ENCODE peak calls at places on chromosomes 12 and 14, in ten cellular contexts. P is psoas muscle; M is GM12864; T is mesothelial cell of epicardium; V is PC-9; L is activated CD8-positive, alpha-beta T cell treated with anti-CD3 and anti-CD28 coated beads for 36 hours; Q is right lobe of liver; Z is IMR-90; N is K562; B is choroid plexus epithelial cell. E is an unnamed sample.

GRCh38 chr12:117089463-117089862 is 9.8 kb downstream of the TESC start:
- DNase-seq in P (no peak), M (no peak), T (no peak), V (no peak), L (no peak), Q (no peak), Z (no peak), N (no peak), B (no peak), E (no peak)

GRCh38 chr14:52332269-52332668 is 18.2 kb downstream of the PTGER2 start:
- DNase-seq in P (no peak), M (no peak), T (no peak), V (no peak), L (no peak), Q (no peak), Z (peak), N (no peak), B (peak), E (no peak)

GRCh38 chr14:51458563-51458955 is 193.2 kb upstream of the FRMD6 start:
- DNase-seq in P (no peak), M (no peak), T (no peak), V (no peak), L (no peak), Q (no peak), Z (peak), N (no peak), B (peak), E (no peak)

GRCh38 chr12:121750507-121750955 is 38.0 kb downstream of the TMEM120B start:
- DNase-seq in P (no peak), M (no peak), T (no peak), V (no peak), L (no peak), Q (no peak), Z (no peak), N (no peak), B (no peak), E (no peak)

GRCh38 chr12:56634242-56634836 is 4.2 kb upstream of the BAZ2A start:
- DNase-seq in P (no peak), M (no peak), T (peak), V (peak), L (peak), Q (peak), Z (no peak), N (peak), B (peak), E (peak)

GRCh38 chr14:37197421-37198272 is at the start of gene MIPOL1:
- DNase-seq in P (peak), M (no peak), T (peak), V (peak), L (peak), Q (peak), Z (peak), N (peak), B (peak), E (no peak)

GRCh38 chr12:40511341-40511740 is 180.9 kb upstream of the CNTN1 start:
- DNase-seq in P (no peak), M (no peak), T (no peak), V (no peak), L (no peak), Q (no peak), Z (no peak), N (no peak), B (no peak), E (no peak)

GRCh38 chr14:73227812-73228781 is 9.2 kb upstream of the PAPLN start:
- DNase-seq in P (peak), M (no peak), T (no peak), V (peak), L (no peak), Q (no peak), Z (peak), N (no peak), B (peak), E (peak)

GRCh38 chr14:35632276-35633071 is 98.5 kb downstream of the INSM2 start:
- DNase-seq in P (no peak), M (no peak), T (no peak), V (no peak), L (no peak), Q (no peak), Z (peak), N (no peak), B (peak), E (peak)

GRCh38 chr14:96582641-96582980 is 80.4 kb downstream of the PAPOLA start:
- DNase-seq in P (no peak), M (no peak), T (no peak), V (no peak), L (no peak), Q (no peak), Z (no peak), N (no peak), B (no peak), E (no peak)

GRCh38 chr12:111887916-111888745 is 46.1 kb downstream of the MAPKAPK5 start:
- DNase-seq in P (no peak), M (no peak), T (no peak), V (no peak), L (no peak), Q (no peak), Z (no peak), N (no peak), B (peak), E (no peak)

GRCh38 chr12:51814311-51815088 is 34.0 kb downstream of the FIGNL2 start:
- DNase-seq in P (peak), M (no peak), T (peak), V (no peak), L (peak), Q (peak), Z (peak), N (peak), B (peak), E (peak)

GRCh38 chr14:87286191-87286590 is 706.8 kb downstream of the GALC start:
- DNase-seq in P (no peak), M (no peak), T (no peak), V (no peak), L (no peak), Q (no peak), Z (no peak), N (no peak), B (no peak), E (no peak)

GRCh38 chr12:79925492-79925891 is 9.4 kb downstream of the PPP1R12A start:
- DNase-seq in P (no peak), M (no peak), T (no peak), V (no peak), L (no peak), Q (no peak), Z (no peak), N (no peak), B (peak), E (no peak)

GRCh38 chr14:91252901-91253794 is 8.6 kb upstream of the GPR68 start:
- DNase-seq in P (peak), M (no peak), T (peak), V (no peak), L (peak), Q (peak), Z (no peak), N (peak), B (no peak), E (peak)

GRCh38 chr12:67482751-67483661 is 165.5 kb upstream of the DYRK2 start:
- DNase-seq in P (peak), M (peak), T (peak), V (peak), L (peak), Q (peak), Z (peak), N (no peak), B (peak), E (peak)

GRCh38 chr14:100684154-100684553 is 42.5 kb upstream of the DLK1 start:
- DNase-seq in P (no peak), M (no peak), T (no peak), V (no peak), L (no peak), Q (no peak), Z (no peak), N (no peak), B (no peak), E (peak)

GRCh38 chr12:27161458-27162228 is 79.3 kb upstream of the C12orf71 start:
- DNase-seq in P (no peak), M (no peak), T (no peak), V (no peak), L (no peak), Q (no peak), Z (no peak), N (no peak), B (no peak), E (no peak)

GRCh38 chr14:54625158-54625557 is 58.2 kb downstream of the SAMD4A start:
- DNase-seq in P (no peak), M (no peak), T (no peak), V (no peak), L (no peak), Q (no peak), Z (peak), N (no peak), B (peak), E (peak)

GRCh38 chr12:920676-921075 is 28.8 kb downstream of the RAD52 start:
- DNase-seq in P (no peak), M (no peak), T (no peak), V (no peak), L (no peak), Q (no peak), Z (no peak), N (no peak), B (no peak), E (no peak)

GRCh38 chr12:116812238-116812637 is 69.0 kb downstream of the HRK start:
- DNase-seq in P (no peak), M (no peak), T (no peak), V (no peak), L (no peak), Q (no peak), Z (no peak), N (no peak), B (no peak), E (no peak)

GRCh38 chr14:95003099-95003960 is 154.0 kb downstream of the DICER1 start:
- DNase-seq in P (no peak), M (no peak), T (no peak), V (no peak), L (no peak), Q (no peak), Z (no peak), N (no peak), B (no peak), E (no peak)

GRCh38 chr14:21090194-21090939 is 8.1 kb downstream of the ZNF219 start:
- DNase-seq in P (no peak), M (no peak), T (peak), V (no peak), L (peak), Q (no peak), Z (no peak), N (no peak), B (no peak), E (peak)

GRCh38 chr14:22564463-22564862 is 24.6 kb downstream of the DAD1 start:
- DNase-seq in P (no peak), M (no peak), T (no peak), V (no peak), L (no peak), Q (no peak), Z (no peak), N (no peak), B (no peak), E (no peak)

GRCh38 chr14:61562321-61563161 is 132.8 kb upstream of the HIF1A start:
- DNase-seq in P (no peak), M (no peak), T (no peak), V (peak), L (peak), Q (no peak), Z (peak), N (peak), B (peak), E (peak)

GRCh38 chr12:3173008-3173553 is 95.9 kb downstream of the TSPAN9 start:
- DNase-seq in P (no peak), M (no peak), T (no peak), V (no peak), L (no peak), Q (no peak), Z (no peak), N (no peak), B (no peak), E (no peak)

GRCh38 chr12:5524769-5525436 is 93.0 kb downstream of the NTF3 start:
- DNase-seq in P (no peak), M (no peak), T (no peak), V (no peak), L (no peak), Q (no peak), Z (no peak), N (no peak), B (no peak), E (no peak)

GRCh38 chr12:18430425-18431048 is 169.2 kb downstream of the PIK3C2G start:
- DNase-seq in P (no peak), M (no peak), T (no peak), V (no peak), L (peak), Q (peak), Z (peak), N (peak), B (peak), E (peak)

GRCh38 chr12:11645391-11645790 is 4.1 kb upstream of the ETV6 start:
- DNase-seq in P (no peak), M (no peak), T (no peak), V (no peak), L (no peak), Q (no peak), Z (no peak), N (no peak), B (no peak), E (no peak)

GRCh38 chr12:27034607-27035293 is 12.4 kb downstream of the MED21 start:
- DNase-seq in P (no peak), M (no peak), T (no peak), V (no peak), L (no peak), Q (no peak), Z (no peak), N (no peak), B (no peak), E (no peak)

DNA sequence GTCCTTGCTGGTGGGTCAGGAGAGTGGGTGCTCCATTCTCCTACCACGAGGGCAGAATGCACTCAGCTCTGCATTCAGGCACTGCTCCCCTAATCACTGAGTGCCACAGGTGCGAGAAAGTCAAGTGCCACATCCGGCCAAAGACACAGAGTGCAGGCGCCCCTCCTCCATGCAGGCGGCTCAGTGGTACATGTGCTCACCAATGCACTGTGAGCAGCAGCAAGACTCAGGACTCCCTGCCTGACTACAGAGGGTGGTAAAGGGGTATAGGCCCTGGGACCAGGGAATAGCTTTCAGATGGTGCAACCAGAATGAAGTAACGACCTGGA is 32.9 kb downstream of the ZFYVE21 start:
- DNase-seq in P (no peak), M (no peak), T (no peak), V (no peak), L (peak), Q (no peak), Z (no peak), N (no peak), B (no peak), E (no peak)
- TF ChIP-seq CTCF in P (no peak), M (no peak), T (no peak), V (no peak), L (no peak), Q (no peak), Z (no peak), N (no peak), B (no peak), E (no peak)

DNA sequence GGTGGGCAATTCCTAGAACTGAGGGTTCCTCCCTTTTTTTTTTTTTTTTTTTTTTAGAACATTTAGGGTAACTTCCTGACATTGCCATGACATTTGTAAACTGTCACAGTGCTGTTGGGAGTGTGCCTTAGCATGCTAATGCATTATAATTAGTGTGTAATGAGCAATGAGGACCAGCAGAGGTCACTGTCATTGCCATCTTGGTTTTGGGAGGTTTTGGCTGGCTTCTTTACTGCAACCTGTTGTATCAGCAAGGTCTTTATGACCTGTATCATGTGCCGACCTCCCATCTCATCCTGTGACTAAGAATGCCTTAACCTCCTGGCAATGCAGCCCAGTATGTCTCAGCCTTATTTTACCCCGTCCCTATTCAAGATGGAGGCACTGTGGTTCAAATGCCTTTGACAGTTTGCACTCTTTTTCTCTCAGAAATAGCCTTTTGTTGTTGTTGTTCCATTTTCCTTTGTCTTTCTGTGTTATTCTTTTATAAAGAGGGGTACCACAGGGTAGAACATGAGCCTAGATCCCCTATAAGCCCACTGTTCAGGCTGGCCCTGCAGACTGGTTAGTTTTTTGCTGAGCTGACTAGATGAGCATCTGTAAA is 75.6 kb upstream of the DCD start:
- DNase-seq in P (no peak), M (no peak), T (no peak), V (no peak), L (peak), Q (no peak), Z (peak), N (peak), B (peak), E (peak)
- TF ChIP-seq CTCF in P (peak), M (peak), T (no peak), V (peak), L (peak), Q (peak), Z (peak), N (peak), B (peak), E (peak)

GRCh38 chr12:105426766-105427165 is 96.3 kb downstream of the C12orf75 start:
- DNase-seq in P (no peak), M (no peak), T (no peak), V (no peak), L (no peak), Q (no peak), Z (no peak), N (no peak), B (no peak), E (no peak)

GRCh38 chr12:105427883-105428282 is 97.4 kb downstream of the C12orf75 start:
- DNase-seq in P (no peak), M (no peak), T (no peak), V (no peak), L (peak), Q (no peak), Z (peak), N (no peak), B (peak), E (peak)

GRCh38 chr12:105423921-105424320 is 93.4 kb downstream of the C12orf75 start:
- DNase-seq in P (no peak), M (peak), T (no peak), V (no peak), L (no peak), Q (no peak), Z (no peak), N (peak), B (no peak), E (no peak)

GRCh38 chr12:105423237-105423636 is 92.7 kb downstream of the C12orf75 start:
- DNase-seq in P (no peak), M (no peak), T (no peak), V (no peak), L (no peak), Q (no peak), Z (no peak), N (no peak), B (no peak), E (no peak)

GRCh38 chr12:105425263-105426174 is 95.0 kb downstream of the C12orf75 start:
- DNase-seq in P (no peak), M (no peak), T (no peak), V (no peak), L (no peak), Q (peak), Z (no peak), N (no peak), B (no peak), E (no peak)
- TF ChIP-seq CTCF in P (no peak), M (no peak), T (no peak), V (no peak), L (no peak), Q (no peak), Z (no peak), N (no peak), B (no peak), E (no peak)

GRCh38 chr12:127431177-127431576 is 835.8 kb upstream of the TMEM132C start:
- DNase-seq in P (no peak), M (no peak), T (no peak), V (no peak), L (no peak), Q (no peak), Z (no peak), N (no peak), B (no peak), E (no peak)

GRCh38 chr12:127428420-127428819 is 838.5 kb upstream of the TMEM132C start:
- DNase-seq in P (no peak), M (no peak), T (no peak), V (no peak), L (no peak), Q (no peak), Z (no peak), N (no peak), B (no peak), E (no peak)

GRCh38 chr12:127429556-127429955 is 837.4 kb upstream of the TMEM132C start:
- DNase-seq in P (no peak), M (no peak), T (no peak), V (no peak), L (no peak), Q (no peak), Z (no peak), N (no peak), B (no peak), E (no peak)

GRCh38 chr12:127425474-127425873 is 841.5 kb upstream of the TMEM132C start:
- DNase-seq in P (no peak), M (no peak), T (no peak), V (no peak), L (no peak), Q (no peak), Z (no peak), N (no peak), B (no peak), E (no peak)

GRCh38 chr12:127430401-127430800 is 836.6 kb upstream of the TMEM132C start:
- DNase-seq in P (no peak), M (no peak), T (no peak), V (no peak), L (no peak), Q (no peak), Z (no peak), N (no peak), B (no peak), E (no peak)
- TF ChIP-seq CTCF in P (no peak), M (no peak), T (no peak), V (no peak), L (no peak), Q (no peak), Z (no peak), N (no peak), B (no peak), E (no peak)

GRCh38 chr14:89721991-89722390 is 232.5 kb downstream of the EFCAB11 start:
- DNase-seq in P (no peak), M (peak), T (no peak), V (no peak), L (no peak), Q (no peak), Z (no peak), N (no peak), B (no peak), E (peak)

GRCh38 chr14:89720076-89720687 is 234.3 kb downstream of the EFCAB11 start:
- DNase-seq in P (no peak), M (no peak), T (no peak), V (no peak), L (peak), Q (no peak), Z (no peak), N (no peak), B (no peak), E (peak)

GRCh38 chr14:89721330-89721729 is 233.2 kb downstream of the EFCAB11 start:
- DNase-seq in P (no peak), M (no peak), T (no peak), V (no peak), L (no peak), Q (no peak), Z (no peak), N (no peak), B (no peak), E (no peak)

GRCh38 chr14:89719371-89720075 is 235.0 kb downstream of the EFCAB11 start:
- DNase-seq in P (no peak), M (no peak), T (no peak), V (no peak), L (no peak), Q (no peak), Z (no peak), N (no peak), B (no peak), E (peak)

GRCh38 chr14:89720741-89721315 is 233.7 kb downstream of the EFCAB11 start:
- DNase-seq in P (no peak), M (peak), T (no peak), V (no peak), L (peak), Q (no peak), Z (no peak), N (no peak), B (no peak), E (peak)
- TF ChIP-seq CTCF in P (no peak), M (peak), T (no peak), V (no peak), L (no peak), Q (no peak), Z (no peak), N (no peak), B (no peak), E (no peak)

DNA sequence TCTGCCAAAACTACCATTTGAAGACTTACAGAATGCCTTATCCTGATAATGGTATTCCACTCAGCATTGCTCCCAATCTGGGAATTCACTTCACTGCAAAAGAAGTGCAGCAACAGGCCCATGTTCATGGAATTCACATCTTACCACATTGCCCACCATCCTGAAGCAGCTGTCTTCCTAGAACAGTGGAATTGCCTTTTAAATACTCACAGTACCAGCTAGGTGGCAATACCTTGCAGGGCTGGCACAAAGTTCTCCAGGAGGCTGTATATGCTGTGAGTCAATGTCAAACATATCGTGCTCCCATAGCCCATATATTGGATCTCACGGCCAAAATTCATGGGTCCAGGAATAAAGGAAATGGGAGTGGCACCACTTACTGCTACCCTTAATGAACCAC is 83.8 kb upstream of the PLEKHG7 start:
- DNase-seq in P (no peak), M (no peak), T (no peak), V (no peak), L (no peak), Q (no peak), Z (no peak), N (no peak), B (no peak), E (no peak)
- TF ChIP-seq CTCF in P (no peak), M (no peak), T (no peak), V (no peak), L (no peak), Q (no peak), Z (no peak), N (no peak), B (no peak), E (no peak)

GRCh38 chr14:68518910-68519686 is 273.8 kb downstream of the ZFP36L1 start:
- DNase-seq in P (no peak), M (no peak), T (no peak), V (no peak), L (no peak), Q (no peak), Z (peak), N (no peak), B (peak), E (no peak)
- TF ChIP-seq CTCF in P (no peak), M (no peak), T (no peak), V (no peak), L (no peak), Q (no peak), Z (no peak), N (no peak), B (no peak), E (no peak)